ENCODE peak calls at places on chromosome 12, in seven cellular contexts. B, Y, K, A, J, T and M are unnamed samples. For H3K27me3, the result is how much of the 10 kb centered on the place peaks cover.

GRCh38 chr12:42946776-42947435 is 357.4 kb upstream of the PRICKLE1 start:
- DNase-seq in B (no peak), Y (no peak), K (no peak), A (no peak), J (no peak), T (no peak), M (no peak)

GRCh38 chr12:48853228-48853688 is 1.3 kb upstream of the DDX23 start:
- DNase-seq in B (peak), Y (peak), K (peak), A (peak), J (peak), T (peak), M (peak)

GRCh38 chr12:104329697-104330096 is 26.2 kb downstream of the EID3 start:
- DNase-seq in B (no peak), Y (no peak), K (no peak), A (no peak), J (no peak), T (no peak), M (no peak)

GRCh38 chr12:130127909-130128763 is 34.1 kb upstream of the FZD10 start:
- DNase-seq in B (no peak), Y (peak), K (no peak), A (no peak), J (peak), T (peak), M (no peak)

GRCh38 chr12:70555081-70555480 is 82.1 kb downstream of the PTPRB start:
- DNase-seq in B (no peak), Y (no peak), K (no peak), A (no peak), J (no peak), T (no peak), M (no peak)

GRCh38 chr12:64706831-64707230 is 52.4 kb downstream of the GNS start:
- DNase-seq in B (no peak), Y (no peak), K (no peak), A (no peak), J (no peak), T (no peak), M (no peak)

GRCh38 chr12:90043264-90043663 is 334.6 kb upstream of the ATP2B1 start:
- DNase-seq in B (no peak), Y (no peak), K (no peak), A (peak), J (no peak), T (no peak), M (no peak)

GRCh38 chr12:104840262-104840661 is 117.8 kb downstream of the SLC41A2 start:
- DNase-seq in B (no peak), Y (no peak), K (no peak), A (no peak), J (no peak), T (no peak), M (no peak)

GRCh38 chr12:95177201-95177768 is 40.0 kb downstream of the FGD6 start:
- DNase-seq in B (no peak), Y (no peak), K (no peak), A (peak), J (no peak), T (no peak), M (no peak)

GRCh38 chr12:132685400-132685799 is 1.7 kb downstream of the POLE start:
- DNase-seq in B (no peak), Y (no peak), K (no peak), A (no peak), J (no peak), T (no peak), M (no peak)

GRCh38 chr12:52513736-52514135 is 6.5 kb downstream of the KRT5 start:
- DNase-seq in B (no peak), Y (no peak), K (no peak), A (no peak), J (no peak), T (no peak), M (no peak)

GRCh38 chr12:91349451-91349850 is 166.8 kb upstream of the DCN start:
- DNase-seq in B (no peak), Y (no peak), K (no peak), A (no peak), J (no peak), T (no peak), M (no peak)

GRCh38 chr12:107660230-107660629 is 25.4 kb upstream of the PWP1 start:
- DNase-seq in B (no peak), Y (no peak), K (no peak), A (no peak), J (no peak), T (no peak), M (no peak)

GRCh38 chr12:78403136-78403535 is 461.4 kb upstream of the SYT1 start:
- DNase-seq in B (no peak), Y (no peak), K (no peak), A (no peak), J (no peak), T (no peak), M (no peak)
- H3K27me3 ChIP-seq in B (under half), Y (under half), K (under half), A (under half), J (under half), T (under half), M (under half)

DNA sequence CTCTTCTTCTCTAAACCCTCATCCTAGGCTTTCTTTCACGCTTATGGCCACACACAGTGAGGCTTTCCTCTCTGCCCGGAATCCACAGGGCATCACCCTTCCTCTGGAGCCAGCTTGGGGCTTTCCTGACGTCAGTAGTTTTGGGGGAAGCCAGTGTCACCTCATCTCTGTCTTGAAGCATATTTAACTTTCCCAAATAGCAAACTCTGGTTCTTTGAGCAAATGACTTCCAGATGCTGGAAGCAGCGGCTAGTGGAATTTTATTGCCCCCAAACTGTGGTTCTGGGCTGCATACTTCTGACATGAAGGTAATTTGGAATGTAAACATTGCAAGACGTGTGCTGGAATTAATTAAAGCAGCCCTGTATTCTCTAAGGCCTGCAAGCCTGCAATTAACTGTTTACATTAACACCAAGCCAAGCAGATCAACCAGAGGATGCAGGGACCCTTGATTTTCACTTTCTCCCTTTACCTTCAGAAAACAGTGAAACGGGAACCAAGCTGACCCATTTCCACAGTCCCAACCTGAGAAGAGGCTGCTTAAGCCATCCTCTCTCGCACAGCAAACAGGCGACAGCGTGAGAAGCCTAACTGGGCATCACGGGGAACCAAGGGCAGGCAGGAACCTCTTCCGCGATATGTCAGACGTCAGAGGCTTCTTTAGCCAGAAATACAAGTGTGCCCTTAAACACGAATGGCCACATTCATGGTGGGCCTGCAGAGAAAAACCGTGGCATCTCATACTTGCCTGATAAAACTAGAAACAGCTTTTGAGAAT is 258.4 kb downstream of the CACNA1C start:
- DNase-seq in B (no peak), Y (no peak), K (no peak), A (no peak), J (no peak), T (no peak), M (no peak)
- H3K4me3 ChIP-seq in B (no peak), Y (no peak), K (no peak), A (no peak), J (no peak), T (no peak), M (no peak)

GRCh38 chr12:587551-588322 is 75.5 kb downstream of the NINJ2 start:
- DNase-seq in B (no peak), Y (no peak), K (no peak), A (no peak), J (no peak), T (no peak), M (no peak)
- H3K27me3 ChIP-seq in B (under half), Y (under half), K (under half), A (under half), J (under half), T (under half), M (under half)

GRCh38 chr12:2149091-2149490 is 96.3 kb downstream of the CACNA1C start:
- DNase-seq in B (no peak), Y (no peak), K (no peak), A (no peak), J (no peak), T (no peak), M (no peak)

GRCh38 chr12:2152134-2152533 is 99.3 kb downstream of the CACNA1C start:
- DNase-seq in B (no peak), Y (no peak), K (no peak), A (no peak), J (no peak), T (no peak), M (no peak)

GRCh38 chr12:2154050-2154449 is 101.3 kb downstream of the CACNA1C start:
- DNase-seq in B (no peak), Y (no peak), K (peak), A (no peak), J (no peak), T (no peak), M (no peak)

GRCh38 chr12:2156333-2156732 is 103.5 kb downstream of the CACNA1C start:
- DNase-seq in B (no peak), Y (no peak), K (no peak), A (no peak), J (no peak), T (no peak), M (no peak)

DNA sequence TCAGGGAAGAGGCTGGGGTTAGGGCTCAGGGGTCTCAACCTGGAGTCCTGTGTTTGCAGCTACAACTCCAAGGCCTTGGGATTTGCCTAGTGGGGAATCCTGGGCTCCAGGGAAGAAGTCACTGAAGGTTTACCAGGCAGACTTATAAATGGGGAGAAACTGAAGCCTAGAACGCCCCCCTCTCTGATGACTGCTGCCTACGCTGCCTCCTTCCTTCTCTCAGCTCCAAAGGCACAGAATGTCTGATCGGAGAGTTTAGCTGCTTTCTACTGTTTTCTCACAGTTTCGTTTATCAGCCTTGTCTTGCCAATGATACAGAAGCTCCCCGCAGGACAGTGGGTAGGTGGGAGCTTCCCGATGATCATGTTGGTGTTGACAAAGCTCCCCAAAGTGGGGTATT is 101.7 kb downstream of the CACNA1C start:
- DNase-seq in B (no peak), Y (no peak), K (no peak), A (no peak), J (no peak), T (no peak), M (no peak)
- H3K4me3 ChIP-seq in B (no peak), Y (no peak), K (no peak), A (no peak), J (no peak), T (no peak), M (no peak)

DNA sequence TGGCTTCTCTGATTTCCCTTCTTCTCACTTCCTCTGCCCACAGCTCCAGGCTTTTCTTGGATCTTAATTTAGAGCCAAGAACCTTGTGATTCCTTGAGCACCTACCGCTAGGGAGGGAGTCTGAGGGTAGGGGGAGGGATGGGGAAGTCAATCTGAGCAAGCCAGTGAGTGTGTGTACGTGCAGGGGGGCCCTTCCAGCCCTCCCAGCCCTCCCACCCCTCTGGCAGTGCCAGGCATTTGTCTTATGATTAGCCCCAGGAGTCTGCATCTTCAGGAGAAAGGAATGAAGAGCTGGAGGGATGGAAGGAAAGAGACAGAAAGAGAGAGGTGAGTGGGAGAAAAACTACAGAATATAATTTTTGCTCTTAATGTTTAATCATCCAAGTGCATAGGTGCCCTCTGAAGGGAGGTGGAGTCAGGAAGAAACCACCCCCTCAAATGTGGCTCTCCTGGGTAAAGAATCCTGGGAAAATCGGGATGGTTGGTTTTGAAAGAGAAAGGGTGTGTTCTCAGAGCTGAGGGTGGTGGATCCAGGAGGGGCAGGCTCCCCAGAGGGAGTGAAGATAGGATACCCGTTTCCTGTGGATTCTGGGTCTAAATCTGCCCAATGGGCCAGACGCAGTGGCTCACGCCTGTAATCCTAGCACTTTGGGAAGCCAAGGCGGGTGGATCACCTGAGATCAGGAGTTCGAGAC is 2.1 kb downstream of the PIANP start:
- DNase-seq in B (peak), Y (no peak), K (no peak), A (no peak), J (no peak), T (no peak), M (no peak)
- H3K27me3 ChIP-seq in B (under half), Y (under half), K (under half), A (under half), J (under half), T (under half), M (under half)

GRCh38 chr12:53601296-53601847 is 24.8 kb downstream of the ATF7 start:
- DNase-seq in B (no peak), Y (no peak), K (no peak), A (no peak), J (no peak), T (no peak), M (no peak)

GRCh38 chr12:53603196-53603595 is 23.0 kb downstream of the ATF7 start:
- DNase-seq in B (no peak), Y (no peak), K (no peak), A (peak), J (no peak), T (no peak), M (no peak)

GRCh38 chr12:53602176-53602942 is 23.8 kb downstream of the ATF7 start:
- DNase-seq in B (no peak), Y (no peak), K (no peak), A (no peak), J (no peak), T (no peak), M (no peak)

GRCh38 chr12:53599579-53599978 is 26.6 kb downstream of the ATF7 start:
- DNase-seq in B (no peak), Y (no peak), K (no peak), A (peak), J (no peak), T (no peak), M (no peak)

DNA sequence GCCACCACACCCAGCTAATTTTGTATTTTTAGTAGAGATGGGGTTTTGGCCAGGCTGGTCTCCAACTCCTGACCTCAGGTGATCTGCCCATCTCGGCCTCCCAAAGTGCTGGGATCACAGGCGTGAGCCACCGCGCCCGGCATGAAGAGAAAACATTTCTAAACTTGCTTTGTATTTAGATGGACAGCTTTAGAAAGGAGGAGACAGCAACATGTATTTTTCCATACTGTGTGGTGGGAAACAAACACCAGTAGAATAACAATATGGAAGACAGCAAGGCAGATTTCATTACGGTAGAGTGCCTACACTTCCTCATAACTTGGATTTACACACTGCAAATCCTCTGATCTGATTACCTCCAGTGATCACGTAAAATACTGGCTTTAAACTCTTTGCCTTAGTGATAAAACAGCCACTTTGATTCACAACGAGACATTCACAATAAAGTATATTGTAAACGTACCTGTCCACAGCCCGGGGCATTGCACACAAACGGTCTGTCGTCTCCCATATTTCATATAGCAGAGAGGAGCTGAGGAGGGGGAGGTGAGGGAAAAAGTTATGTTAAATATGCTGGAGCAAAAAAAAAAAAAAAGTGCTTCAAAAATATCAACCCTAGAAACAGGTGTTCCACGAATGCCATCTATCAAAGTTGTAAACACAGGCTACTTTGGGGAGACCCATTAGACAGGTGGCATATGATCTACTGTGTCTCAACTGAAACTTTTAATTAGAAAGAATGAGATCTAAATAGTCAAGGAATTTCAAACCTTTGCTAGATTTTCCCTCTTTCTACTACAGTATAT is 25.5 kb downstream of the ATF7 start:
- DNase-seq in B (no peak), Y (no peak), K (no peak), A (no peak), J (no peak), T (no peak), M (no peak)
- H3K4me3 ChIP-seq in B (no peak), Y (no peak), K (no peak), A (no peak), J (peak), T (no peak), M (peak)

GRCh38 chr12:4266990-4267389 is 6.6 kb upstream of the CCND2 start:
- DNase-seq in B (no peak), Y (no peak), K (no peak), A (no peak), J (no peak), T (no peak), M (no peak)
- H3K27me3 ChIP-seq in B (under half), Y (under half), K (half or more), A (under half), J (under half), T (under half), M (under half)

DNA sequence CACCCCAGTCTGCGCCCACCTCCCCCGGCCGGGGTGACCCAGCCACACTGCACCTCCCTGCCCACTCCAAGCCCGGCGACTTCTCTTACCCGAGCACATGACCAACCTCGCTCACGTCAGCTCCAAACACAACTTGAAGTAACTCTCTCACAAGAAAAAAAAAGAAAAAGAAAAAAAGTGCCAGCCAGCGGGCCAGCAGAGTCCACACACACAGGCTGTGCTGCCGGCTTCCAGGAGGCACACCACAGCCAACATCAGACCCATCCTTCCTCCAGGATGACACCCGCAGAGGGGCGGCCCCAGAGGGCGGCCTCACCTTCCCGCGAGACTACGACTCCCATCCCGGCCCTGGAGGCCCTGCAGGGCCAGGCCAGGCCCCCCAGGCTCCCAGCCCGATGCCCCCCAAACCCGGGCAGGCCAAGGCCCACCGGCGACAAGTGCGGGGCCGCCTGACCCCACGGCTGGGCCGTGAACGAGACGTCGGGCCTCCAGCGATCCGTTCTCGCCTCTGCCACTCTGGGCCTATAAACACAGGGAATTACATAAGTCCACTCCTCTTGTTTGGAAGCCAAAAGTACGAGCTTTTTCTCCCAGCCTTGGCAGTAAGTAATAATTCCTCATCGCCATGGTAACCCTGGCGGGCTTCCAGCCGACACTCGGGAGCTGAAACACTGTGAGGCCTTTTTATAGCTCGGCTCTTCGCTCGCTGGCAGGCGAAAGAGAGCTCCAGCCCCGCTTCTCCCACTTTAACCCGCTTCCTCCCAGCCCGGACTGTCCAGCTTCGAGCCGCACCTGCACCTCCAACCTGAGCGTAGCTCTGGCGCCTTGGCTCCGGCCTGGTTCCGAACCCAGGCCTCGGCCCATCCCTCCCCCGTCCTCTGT is 49.1 kb downstream of the NCOR2 start:
- DNase-seq in B (peak), Y (peak), K (peak), A (peak), J (peak), T (peak), M (peak)
- H3K4me3 ChIP-seq in B (peak), Y (peak), K (no peak), A (no peak), J (peak), T (peak), M (peak)